ENCODE peak calls at places on chromosomes 7 and 10, in nine cellular contexts. X is HCT116, U is transverse colon, D is GM12891, C is breast epithelium, A is suprapubic skin, E is HepG2, V is upper lobe of left lung, Y is GM12878. Q is an unnamed sample.

GRCh38 chr7:1545417-1546246 is 10.4 kb downstream of the TMEM184A start:
- DNase-seq in A (no peak), Y (no peak), D (no peak), U (no peak), C (no peak), E (no peak), V (peak), X (no peak), Q (no peak)

GRCh38 chr10:70247360-70247759 is 14.1 kb upstream of the PPA1 start:
- DNase-seq in U (no peak), Y (no peak), A (no peak), X (no peak), D (no peak), V (no peak), C (no peak), E (no peak), Q (no peak)

GRCh38 chr7:47375121-47375551 is 206.8 kb downstream of the TNS3 start:
- DNase-seq in C (no peak), V (no peak), Y (no peak), D (no peak), U (peak), A (peak), E (no peak), X (no peak), Q (peak)

GRCh38 chr10:132948351-132948750 is 6.0 kb upstream of the CFAP46 start:
- DNase-seq in D (no peak), X (no peak), V (no peak), E (no peak), U (no peak), Y (no peak), A (no peak), C (no peak), Q (no peak)

GRCh38 chr7:30543815-30544525 is 39.3 kb upstream of the GGCT start:
- DNase-seq in D (no peak), Y (no peak), C (no peak), A (no peak), V (no peak), U (no peak), X (no peak), E (no peak), Q (no peak)

GRCh38 chr7:151141855-151142685 is 25.4 kb downstream of the GBX1 start:
- DNase-seq in E (no peak), A (no peak), V (no peak), C (no peak), D (no peak), U (peak), X (no peak), Y (no peak), Q (peak)

GRCh38 chr10:114584419-114584818 is 73.7 kb downstream of the ABLIM1 start:
- DNase-seq in D (no peak), A (no peak), U (no peak), C (no peak), X (no peak), V (no peak), E (no peak), Y (no peak), Q (no peak)

GRCh38 chr10:124522903-124523260 is 61.3 kb downstream of the LHPP start:
- DNase-seq in V (no peak), X (no peak), E (peak), D (no peak), C (no peak), Y (no peak), A (no peak), U (peak), Q (peak)

GRCh38 chr10:44396671-44397191 is 11.8 kb upstream of the CXCL12 start:
- DNase-seq in C (no peak), D (no peak), A (no peak), X (no peak), Y (no peak), U (no peak), V (no peak), E (no peak), Q (no peak)

GRCh38 chr10:77949167-77949566 is 22.6 kb upstream of the DLG5 start:
- DNase-seq in V (peak), Y (no peak), D (no peak), E (no peak), A (no peak), X (peak), U (no peak), C (peak), Q (no peak)

GRCh38 chr7:47627580-47628283 is 45.8 kb upstream of the TNS3 start:
- DNase-seq in A (no peak), Y (peak), E (no peak), D (no peak), C (no peak), V (no peak), U (no peak), X (no peak), Q (no peak)

GRCh38 chr7:147279516-147279915 is 1162.9 kb downstream of the CNTNAP2 start:
- DNase-seq in A (no peak), C (no peak), V (no peak), D (no peak), X (no peak), E (peak), Y (no peak), U (no peak), Q (no peak)

GRCh38 chr7:118839544-118839943 is 615.0 kb downstream of the ANKRD7 start:
- DNase-seq in Y (no peak), C (no peak), E (no peak), V (no peak), A (no peak), D (no peak), U (no peak), X (no peak), Q (no peak)

GRCh38 chr7:106770191-106770590 is 94.9 kb upstream of the PIK3CG start:
- DNase-seq in E (no peak), Y (no peak), D (no peak), C (no peak), U (no peak), A (no peak), X (peak), V (no peak), Q (no peak)

GRCh38 chr10:93379366-93380042 is 102.6 kb downstream of the MYOF start:
- DNase-seq in U (no peak), Y (no peak), V (no peak), D (no peak), C (no peak), X (no peak), A (no peak), E (no peak), Q (no peak)

GRCh38 chr10:92990615-92991014 is 70.0 kb upstream of the CYP26C1 start:
- DNase-seq in C (no peak), Y (no peak), U (no peak), D (peak), E (no peak), V (no peak), X (no peak), A (no peak), Q (no peak)

DNA sequence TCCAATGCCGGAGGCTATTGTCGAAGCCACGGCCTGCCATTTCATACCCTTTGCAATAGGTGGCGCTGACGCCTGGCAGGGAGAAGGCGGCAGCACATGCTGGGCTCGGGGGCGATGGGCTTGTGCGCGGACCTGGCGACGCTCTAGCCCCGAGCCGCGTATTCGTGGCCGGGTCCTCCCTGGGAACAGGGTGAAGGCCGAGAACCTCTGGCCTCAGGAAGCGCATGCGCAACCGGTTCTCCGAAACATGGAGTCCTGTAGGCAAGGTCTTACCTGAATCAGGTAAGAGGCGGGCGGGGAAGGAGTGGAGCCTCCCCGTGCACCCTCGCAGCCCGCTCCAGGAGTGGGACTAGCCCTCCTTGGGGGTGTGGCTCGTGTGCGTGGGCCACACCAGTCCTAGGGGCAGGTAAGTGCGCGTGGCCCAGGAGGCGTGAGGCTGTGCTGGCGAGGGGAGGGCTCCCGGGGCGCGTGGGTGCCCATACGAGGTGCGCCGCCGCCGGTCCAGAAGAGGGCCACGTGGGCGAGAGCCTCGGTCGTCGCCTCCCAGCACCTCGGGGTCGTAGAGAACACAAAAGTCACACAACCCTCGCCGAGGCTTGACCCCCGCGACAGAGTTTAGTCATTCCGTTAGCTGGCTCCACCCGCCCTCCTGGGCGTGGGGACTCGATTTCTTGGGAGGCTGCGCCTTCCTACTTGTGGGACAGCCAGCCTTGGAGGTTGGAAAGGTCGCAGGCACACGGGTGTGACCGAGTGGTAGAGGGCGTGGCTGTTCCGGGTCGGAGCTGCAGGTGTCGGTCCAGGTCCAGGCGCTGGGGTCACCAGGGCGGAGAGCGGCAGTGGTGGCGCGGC is 5.5 kb upstream of the MEST start:
- DNase-seq in A (peak), D (no peak), C (peak), V (peak), E (peak), Y (no peak), X (peak), U (peak), Q (peak)
- TF ChIP-seq POLR2A in A (no peak), D (no peak), C (no peak), V (no peak), E (peak), Y (no peak), X (no peak), U (peak), Q (no peak)

DNA sequence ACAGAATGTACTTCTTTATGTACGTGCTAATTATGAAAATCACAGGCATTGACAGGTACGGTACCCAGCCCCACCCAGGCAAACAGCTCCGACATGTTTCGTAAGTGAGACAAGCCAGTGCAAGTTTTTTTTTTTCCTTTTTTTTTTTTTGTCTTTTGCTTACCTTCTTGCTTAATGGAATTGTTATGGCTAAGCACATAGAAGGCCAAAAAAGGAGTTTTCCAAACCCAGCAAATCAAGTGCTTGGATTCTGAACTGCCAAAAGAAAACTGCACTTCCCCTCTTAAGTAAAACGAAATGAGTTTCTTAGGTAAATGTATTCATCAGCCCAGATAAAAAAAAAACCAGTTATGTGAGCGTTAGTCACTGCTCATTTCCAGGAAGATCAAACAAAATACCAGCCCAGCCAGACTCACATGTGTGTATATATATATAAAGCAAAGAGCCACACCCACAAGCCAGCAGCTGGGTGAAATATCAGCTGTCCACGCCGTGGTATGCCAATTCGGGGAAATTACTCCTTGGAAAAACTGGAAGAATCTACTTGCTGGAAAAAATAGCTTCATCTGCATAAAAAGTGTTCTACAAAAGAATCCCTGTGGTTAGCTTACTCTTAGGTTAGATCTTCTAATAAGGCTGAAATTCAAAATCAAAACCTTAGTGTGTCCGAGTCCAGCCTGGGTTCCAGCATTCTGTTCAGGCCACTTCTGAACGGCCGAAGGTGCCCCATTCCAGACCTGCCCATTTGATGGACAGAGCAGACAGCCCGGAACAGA is 8.0 kb downstream of the KLF6 start:
- DNase-seq in V (no peak), Y (no peak), A (no peak), C (no peak), X (peak), U (peak), E (peak), D (no peak), Q (peak)
- TF ChIP-seq POLR2AphosphoS5 in V (peak), Y (peak), A (peak), C (peak), X (peak), U (peak), E (no peak), D (peak), Q (peak)

GRCh38 chr7:97022451-97023306 is 2.0 kb downstream of the DLX5 start:
- DNase-seq in C (no peak), V (peak), D (no peak), E (no peak), X (no peak), Y (no peak), U (no peak), A (no peak), Q (no peak)

GRCh38 chr7:97026705-97027426 is 2.2 kb upstream of the DLX5 start:
- DNase-seq in A (no peak), C (no peak), V (no peak), Y (no peak), X (no peak), E (no peak), U (no peak), D (no peak), Q (no peak)

GRCh38 chr7:97025130-97025499 is 484 bp upstream of the DLX5 start:
- DNase-seq in D (no peak), U (no peak), Y (no peak), V (no peak), E (no peak), X (no peak), C (no peak), A (no peak), Q (no peak)

GRCh38 chr7:97025983-97026704 is 1.5 kb upstream of the DLX5 start:
- DNase-seq in C (no peak), D (no peak), U (no peak), Y (no peak), V (peak), E (no peak), A (no peak), X (no peak), Q (peak)

GRCh38 chr7:97024209-97025129 is at the start of gene DLX5:
- DNase-seq in V (peak), C (no peak), U (no peak), E (peak), D (no peak), Y (no peak), A (peak), X (no peak), Q (no peak)
- TF ChIP-seq POLR2A in V (no peak), C (no peak), U (no peak), E (no peak), D (no peak), Y (no peak), A (no peak), X (no peak), Q (no peak)

GRCh38 chr10:52900564-52900963 is 128.0 kb upstream of the MBL2 start:
- DNase-seq in A (no peak), U (no peak), C (no peak), X (no peak), D (no peak), V (no peak), E (no peak), Y (peak), Q (no peak)
- TF ChIP-seq POLR2AphosphoS5 in A (no peak), U (no peak), C (no peak), X (no peak), D (no peak), V (no peak), E (no peak), Y (no peak), Q (no peak)

GRCh38 chr10:15168781-15169554 is 475 bp upstream of the NMT2 start:
- DNase-seq in E (peak), D (peak), C (peak), X (peak), Y (peak), A (peak), U (peak), V (peak), Q (peak)
- TF ChIP-seq POLR2A in E (peak), D (no peak), C (no peak), X (no peak), Y (no peak), A (no peak), U (no peak), V (no peak), Q (no peak)

GRCh38 chr7:54915870-54916598 is 102.8 kb upstream of the EGFR start:
- DNase-seq in X (no peak), A (no peak), C (no peak), E (no peak), Y (no peak), U (no peak), V (no peak), D (no peak), Q (no peak)
- TF ChIP-seq POLR2AphosphoS5 in X (no peak), A (no peak), C (no peak), E (no peak), Y (no peak), U (no peak), V (no peak), D (no peak), Q (no peak)

GRCh38 chr7:63045575-63045974 is 953.1 kb upstream of the ZNF722 start:
- DNase-seq in U (no peak), X (no peak), A (no peak), Y (no peak), C (no peak), E (no peak), V (no peak), D (no peak), Q (no peak)

GRCh38 chr7:63046612-63047011 is 952.0 kb upstream of the ZNF722 start:
- DNase-seq in E (no peak), V (no peak), Y (no peak), U (no peak), X (no peak), A (no peak), C (no peak), D (no peak), Q (no peak)

GRCh38 chr7:63043657-63044543 is 954.7 kb upstream of the ZNF722 start:
- DNase-seq in Y (no peak), E (peak), C (no peak), D (no peak), X (no peak), V (no peak), A (no peak), U (no peak), Q (no peak)

GRCh38 chr7:63042730-63043511 is 955.7 kb upstream of the ZNF722 start:
- DNase-seq in X (no peak), A (no peak), E (no peak), C (no peak), Y (no peak), U (no peak), V (no peak), D (no peak), Q (no peak)

GRCh38 chr7:63044721-63045120 is 953.9 kb upstream of the ZNF722 start:
- DNase-seq in E (no peak), U (no peak), V (no peak), C (no peak), A (no peak), X (no peak), Y (no peak), D (no peak), Q (no peak)
- TF ChIP-seq POLR2A in E (no peak), U (no peak), V (no peak), C (no peak), A (no peak), X (no peak), Y (no peak), D (no peak), Q (no peak)

GRCh38 chr7:99078416-99078815 is 65.5 kb downstream of the SMURF1 start:
- DNase-seq in X (no peak), V (no peak), D (no peak), Y (no peak), C (no peak), U (no peak), A (no peak), E (no peak), Q (no peak)
- TF ChIP-seq POLR2AphosphoS5 in X (no peak), V (no peak), D (no peak), Y (no peak), C (no peak), U (no peak), A (no peak), E (no peak), Q (no peak)

GRCh38 chr10:52950578-52950977 is 178.0 kb upstream of the MBL2 start:
- DNase-seq in U (no peak), A (no peak), D (no peak), X (no peak), Y (no peak), V (no peak), E (peak), C (no peak), Q (no peak)
- TF ChIP-seq POLR2A in U (no peak), A (no peak), D (no peak), X (no peak), Y (no peak), V (no peak), E (no peak), C (no peak), Q (no peak)

DNA sequence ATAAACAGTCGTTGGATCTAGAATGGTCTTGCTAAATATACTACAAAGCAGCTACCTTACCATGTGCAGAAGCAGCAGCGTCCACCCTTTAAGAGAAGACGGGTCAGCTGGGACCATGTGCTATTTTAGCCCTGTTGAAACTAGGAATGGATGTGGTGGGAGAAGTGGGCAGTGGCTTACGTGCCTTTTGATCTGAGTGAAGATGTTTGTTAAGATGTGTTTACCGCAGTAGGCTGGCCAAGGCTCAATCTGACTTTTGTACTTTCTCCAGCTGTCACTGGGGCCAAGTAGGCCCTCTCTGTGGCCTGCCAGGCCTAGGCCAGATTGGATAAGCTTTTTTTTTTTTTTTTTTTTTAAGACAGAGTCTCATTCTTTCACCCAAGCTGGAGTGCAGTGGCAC is 9.3 kb downstream of the HABP2 start:
- DNase-seq in Y (no peak), U (no peak), X (no peak), A (no peak), C (no peak), V (no peak), E (no peak), D (no peak), Q (no peak)
- TF ChIP-seq POLR2AphosphoS5 in Y (no peak), U (no peak), X (no peak), A (no peak), C (no peak), V (no peak), E (no peak), D (no peak), Q (no peak)